ENCODE peak calls at places on chromosomes 16 and 17, in four cellular contexts. One of them, this sample, is unnamed.

GRCh38 chr16:87710887-87711286 is 54.9 kb downstream of the KLHDC4 start:
- DNase-seq in OCI-LY7: no peak
- DNase-seq in fibroblast of lung: no peak
- DNase-seq in HCT116: no peak
- DNase-seq in this sample: no peak

GRCh38 chr17:65154770-65155589 is 17.8 kb downstream of the RGS9 start:
- DNase-seq in fibroblast of lung: peak
- DNase-seq in HCT116: no peak
- DNase-seq in OCI-LY7: peak
- DNase-seq in this sample: no peak

GRCh38 chr17:49471769-49472168 is 23.3 kb upstream of the NGFR start:
- DNase-seq in OCI-LY7: no peak
- DNase-seq in HCT116: no peak
- DNase-seq in fibroblast of lung: no peak
- DNase-seq in this sample: no peak

GRCh38 chr17:83051423-83052240 is 27.8 kb upstream of the METRNL start:
- DNase-seq in fibroblast of lung: peak
- DNase-seq in HCT116: peak
- DNase-seq in OCI-LY7: peak
- DNase-seq in this sample: peak

GRCh38 chr16:59899940-59900339 is 1165.8 kb upstream of the GOT2 start:
- DNase-seq in fibroblast of lung: no peak
- DNase-seq in OCI-LY7: no peak
- DNase-seq in HCT116: no peak
- DNase-seq in this sample: no peak

GRCh38 chr17:66915204-66915611 is 49.3 kb upstream of the CACNG4 start:
- DNase-seq in HCT116: peak
- DNase-seq in OCI-LY7: no peak
- DNase-seq in fibroblast of lung: no peak
- DNase-seq in this sample: no peak

GRCh38 chr16:76535-77272 is 1.3 kb upstream of the MPG start:
- DNase-seq in HCT116: no peak
- DNase-seq in OCI-LY7: peak
- DNase-seq in fibroblast of lung: peak
- DNase-seq in this sample: peak

GRCh38 chr16:367333-367903 is 2.9 kb downstream of the MRPL28 start:
- DNase-seq in OCI-LY7: no peak
- DNase-seq in HCT116: no peak
- DNase-seq in fibroblast of lung: no peak
- DNase-seq in this sample: no peak

GRCh38 chr17:82030470-82031302 is 792 bp upstream of the RAC3 start:
- DNase-seq in HCT116: peak
- DNase-seq in OCI-LY7: peak
- DNase-seq in fibroblast of lung: peak
- DNase-seq in this sample: peak

GRCh38 chr17:76598004-76598439 is 12.4 kb upstream of the ST6GALNAC2 start:
- DNase-seq in OCI-LY7: peak
- DNase-seq in fibroblast of lung: no peak
- DNase-seq in HCT116: no peak
- DNase-seq in this sample: no peak

GRCh38 chr17:82866521-82867214 is 26.8 kb upstream of the ZNF750 start:
- DNase-seq in fibroblast of lung: peak
- DNase-seq in OCI-LY7: no peak
- DNase-seq in HCT116: no peak
- DNase-seq in this sample: no peak

GRCh38 chr16:24138024-24138423 is 118.1 kb upstream of the CACNG3 start:
- DNase-seq in fibroblast of lung: no peak
- DNase-seq in OCI-LY7: no peak
- DNase-seq in HCT116: no peak
- DNase-seq in this sample: no peak

GRCh38 chr17:81844327-81844851 is 9.5 kb upstream of the PPP1R27 start:
- DNase-seq in OCI-LY7: no peak
- DNase-seq in HCT116: no peak
- DNase-seq in fibroblast of lung: no peak
- DNase-seq in this sample: no peak

GRCh38 chr17:78252111-78252634 is 20.7 kb downstream of the TMEM235 start:
- DNase-seq in fibroblast of lung: no peak
- DNase-seq in OCI-LY7: peak
- DNase-seq in HCT116: no peak
- DNase-seq in this sample: peak

DNA sequence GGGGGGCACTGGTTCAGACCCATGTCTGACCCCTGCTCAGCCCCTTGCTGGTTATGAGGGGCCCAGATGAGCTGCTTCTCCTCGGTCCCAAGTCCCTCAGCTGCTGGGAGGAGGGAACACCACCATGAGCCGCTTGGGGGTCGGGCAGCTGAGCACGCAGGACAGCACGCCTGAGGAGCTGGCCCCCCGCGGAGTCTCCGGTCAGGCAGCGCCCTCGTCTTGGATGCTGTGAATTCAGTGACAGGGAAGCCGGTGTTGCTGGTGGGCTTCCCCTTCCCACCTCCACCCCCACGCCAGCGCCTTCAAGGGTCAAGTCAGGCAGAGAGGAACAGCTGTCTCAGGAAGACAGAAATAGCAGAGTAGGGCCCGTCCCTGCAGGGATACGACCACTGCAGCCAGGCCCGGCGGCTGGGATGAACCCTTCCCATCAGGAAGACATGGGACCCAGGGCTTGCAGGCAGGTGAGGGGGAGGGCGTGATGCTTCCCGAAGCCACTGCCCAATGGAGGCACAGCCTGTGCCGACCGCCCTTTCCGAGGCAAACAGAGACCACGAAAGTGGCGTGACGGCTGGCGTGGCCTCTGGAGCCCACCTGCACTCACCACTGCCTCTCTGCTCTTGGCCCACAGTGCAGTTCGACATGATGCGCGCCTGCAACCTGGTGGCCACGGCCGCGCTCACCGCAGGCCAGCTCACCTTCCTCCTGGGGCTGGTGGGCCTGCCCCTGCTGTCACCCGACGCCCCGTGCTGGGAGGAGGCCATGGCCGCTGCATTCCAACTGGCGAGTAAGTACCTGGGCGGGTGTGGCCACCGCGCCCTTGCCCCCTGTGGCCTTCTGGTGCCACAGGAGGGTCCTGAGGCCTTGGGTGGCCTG is 8.1 kb downstream of the TMEM204 start:
- DNase-seq in fibroblast of lung: no peak
- DNase-seq in OCI-LY7: no peak
- DNase-seq in HCT116: no peak
- DNase-seq in this sample: no peak
- H2AFZ ChIP-seq in fibroblast of lung: no peak
- H2AFZ ChIP-seq in OCI-LY7: no peak
- H2AFZ ChIP-seq in HCT116: no peak
- H2AFZ ChIP-seq in this sample: no peak

DNA sequence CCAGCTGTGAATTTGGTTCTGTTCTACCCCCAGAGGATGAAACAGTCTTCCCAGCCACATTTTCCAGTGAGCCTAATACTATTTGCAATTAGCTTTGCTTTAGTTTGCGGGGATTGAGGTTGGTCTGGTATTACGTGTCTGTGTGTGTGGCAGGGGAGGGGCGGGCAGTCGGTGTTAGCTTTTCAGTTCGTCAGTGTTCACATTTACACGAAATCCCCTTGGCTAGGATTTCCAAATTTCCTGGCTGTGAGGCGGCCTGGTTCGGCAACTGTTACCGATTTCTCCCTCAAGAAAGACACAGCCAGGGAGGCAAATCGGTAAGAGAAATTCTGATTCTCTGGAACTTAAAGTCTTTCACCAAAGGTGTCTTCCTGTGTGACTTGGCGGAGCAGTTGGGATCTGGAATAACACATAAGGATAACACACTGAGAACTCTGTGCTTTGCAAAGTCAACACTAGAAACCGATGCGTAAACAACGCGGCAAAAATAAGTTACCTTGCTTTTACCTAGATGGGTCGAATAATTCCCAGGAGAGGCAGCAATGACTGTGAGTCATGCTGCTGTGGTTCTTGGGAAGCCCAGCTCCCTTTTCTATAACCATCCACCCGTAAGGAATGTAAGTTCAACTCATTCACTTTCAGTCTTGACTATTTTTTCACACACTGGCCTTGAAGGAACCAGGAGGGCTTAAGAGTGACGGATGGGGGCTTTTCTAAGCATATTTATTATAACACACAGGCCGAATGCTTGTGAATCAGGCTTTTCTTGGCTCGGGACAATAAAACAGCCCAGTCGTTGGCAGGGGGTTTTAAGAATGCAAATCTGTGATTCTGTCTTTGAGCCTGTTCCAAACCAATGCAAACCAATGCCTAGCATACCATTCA is 24.3 kb downstream of the GPRC5B start:
- DNase-seq in OCI-LY7: no peak
- DNase-seq in HCT116: no peak
- DNase-seq in fibroblast of lung: peak
- DNase-seq in this sample: no peak
- H3K4me3 ChIP-seq in OCI-LY7: no peak
- H3K4me3 ChIP-seq in HCT116: no peak
- H3K4me3 ChIP-seq in fibroblast of lung: no peak
- H3K4me3 ChIP-seq in this sample: no peak

DNA sequence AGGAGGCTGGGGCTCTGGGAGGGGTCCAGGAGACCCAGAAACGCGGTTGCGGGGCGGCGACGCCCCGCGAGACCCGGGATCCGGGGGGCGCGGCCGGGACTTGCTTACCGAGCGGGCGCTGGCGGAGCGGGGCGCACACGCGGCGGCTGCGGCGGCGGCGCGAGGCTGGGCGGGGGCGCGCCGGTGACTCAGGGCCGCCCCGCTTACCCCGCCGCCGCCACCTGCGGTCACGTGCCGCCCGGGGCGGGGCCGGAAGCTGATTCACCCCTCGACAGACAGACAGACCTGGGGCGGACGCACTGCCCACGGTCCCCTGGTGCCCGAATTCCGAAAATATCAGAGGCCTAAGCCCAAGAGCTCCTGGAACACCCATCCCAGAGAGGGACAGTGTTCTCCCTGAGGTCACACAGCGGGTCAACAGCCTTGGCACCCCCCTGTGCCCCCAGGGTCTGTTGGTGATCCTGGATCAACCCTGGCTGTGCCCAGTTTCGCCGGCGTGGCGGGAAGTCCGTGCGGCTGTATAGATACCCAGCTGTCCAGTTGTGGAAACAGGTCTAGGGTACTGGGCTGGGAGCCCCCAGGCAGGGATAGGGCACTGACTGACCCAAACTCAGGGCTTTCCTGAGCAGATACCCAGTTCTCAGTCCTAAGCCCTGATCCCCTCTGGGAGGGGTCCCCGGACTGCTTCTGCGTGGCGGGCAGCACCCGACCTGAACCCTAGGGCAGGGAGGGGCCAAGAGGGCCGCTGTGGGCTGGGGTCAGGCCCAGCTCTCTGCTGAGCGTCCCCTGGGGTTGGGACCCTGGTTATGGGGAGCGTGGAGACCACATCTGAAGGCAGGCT is at the start of gene FAM83G:
- DNase-seq in OCI-LY7: peak
- DNase-seq in fibroblast of lung: peak
- DNase-seq in HCT116: peak
- DNase-seq in this sample: no peak
- H2AFZ ChIP-seq in OCI-LY7: peak
- H2AFZ ChIP-seq in fibroblast of lung: peak
- H2AFZ ChIP-seq in HCT116: peak
- H2AFZ ChIP-seq in this sample: no peak

DNA sequence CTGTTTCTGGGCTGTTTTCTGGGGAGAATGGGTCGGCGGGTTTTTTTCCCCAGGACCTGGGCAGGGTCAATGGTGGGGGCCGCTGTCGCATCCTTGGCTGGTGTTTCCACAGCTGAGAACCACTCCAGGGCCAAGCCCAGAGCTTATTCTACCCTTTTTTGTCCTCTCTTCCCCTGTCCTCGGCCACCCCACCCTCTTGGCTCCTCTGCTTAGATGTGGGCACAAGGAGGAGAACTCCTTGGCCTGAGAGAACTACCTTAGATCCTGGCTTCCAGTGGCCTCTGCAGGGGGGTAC is 4.0 kb downstream of the NOD2 start:
- DNase-seq in fibroblast of lung: no peak
- DNase-seq in OCI-LY7: no peak
- DNase-seq in HCT116: no peak
- DNase-seq in this sample: no peak
- H3K4me3 ChIP-seq in fibroblast of lung: no peak
- H3K4me3 ChIP-seq in OCI-LY7: no peak
- H3K4me3 ChIP-seq in HCT116: no peak
- H3K4me3 ChIP-seq in this sample: no peak

GRCh38 chr17:4594406-4595349 is 10.3 kb downstream of the SMTNL2 start:
- DNase-seq in fibroblast of lung: no peak
- DNase-seq in HCT116: no peak
- DNase-seq in OCI-LY7: peak
- DNase-seq in this sample: no peak
- H2AFZ ChIP-seq in fibroblast of lung: no peak
- H2AFZ ChIP-seq in HCT116: no peak
- H2AFZ ChIP-seq in OCI-LY7: no peak
- H2AFZ ChIP-seq in this sample: no peak

GRCh38 chr16:85901110-85901509 is 2.1 kb downstream of the IRF8 start:
- DNase-seq in HCT116: no peak
- DNase-seq in fibroblast of lung: no peak
- DNase-seq in OCI-LY7: peak
- DNase-seq in this sample: no peak
- H3K4me3 ChIP-seq in HCT116: no peak
- H3K4me3 ChIP-seq in fibroblast of lung: no peak
- H3K4me3 ChIP-seq in OCI-LY7: peak
- H3K4me3 ChIP-seq in this sample: no peak

GRCh38 chr16:31636433-31636832 is 108.7 kb downstream of the AHSP start:
- DNase-seq in OCI-LY7: no peak
- DNase-seq in HCT116: no peak
- DNase-seq in fibroblast of lung: no peak
- DNase-seq in this sample: no peak
- H2AFZ ChIP-seq in OCI-LY7: no peak
- H2AFZ ChIP-seq in HCT116: no peak
- H2AFZ ChIP-seq in fibroblast of lung: no peak
- H2AFZ ChIP-seq in this sample: no peak

DNA sequence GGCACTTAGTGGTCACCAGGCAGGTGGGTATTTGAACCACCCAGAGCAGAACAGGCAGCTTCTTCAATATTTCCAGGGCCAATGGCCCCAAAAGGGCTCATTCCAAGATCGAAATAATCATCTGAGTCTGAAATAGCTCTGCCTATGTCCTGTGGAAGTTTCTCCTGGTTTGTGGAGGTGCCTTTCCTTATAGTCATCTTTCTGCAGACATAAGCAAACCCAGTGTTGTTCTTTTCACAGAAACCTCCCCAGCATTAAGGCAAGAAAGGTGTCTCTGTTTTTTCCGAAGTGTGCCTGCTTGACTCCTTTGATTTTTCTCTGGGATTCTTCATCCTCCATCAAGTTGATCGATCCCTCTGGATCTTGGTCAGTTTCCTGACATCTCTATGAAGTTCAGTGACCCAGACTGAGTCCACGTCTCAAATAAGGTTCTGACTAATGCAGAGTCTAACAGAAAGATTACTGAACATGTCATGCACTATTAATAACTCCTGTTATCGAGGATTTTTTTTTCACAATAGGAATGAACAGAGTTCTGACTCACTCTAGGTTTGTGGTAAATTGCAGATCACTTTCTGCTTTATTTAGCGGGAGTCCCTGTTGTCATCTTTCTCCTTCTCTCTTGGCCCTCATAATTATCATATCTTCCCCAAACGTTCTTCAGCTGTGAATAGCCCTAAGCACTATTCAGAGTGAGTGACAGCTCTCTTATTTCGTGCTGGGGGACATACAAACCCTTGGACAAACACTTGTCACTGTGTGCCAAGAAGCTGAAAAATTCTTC is 1.5 kb downstream of the LRRC3C start:
- DNase-seq in fibroblast of lung: peak
- DNase-seq in OCI-LY7: no peak
- DNase-seq in HCT116: peak
- DNase-seq in this sample: no peak
- H3K4me3 ChIP-seq in fibroblast of lung: peak
- H3K4me3 ChIP-seq in OCI-LY7: peak
- H3K4me3 ChIP-seq in HCT116: peak
- H3K4me3 ChIP-seq in this sample: peak